ENCODE peak calls at places on chromosomes 7 and 10, in ten cellular contexts. T is Kasumi-1; K is astrocyte of the spinal cord; A is stimulated activated CD4-positive, alpha-beta T cell treated with anti-CD3 and anti-CD28 coated beads, Interleukin-1b, Interleukin-23, amount 100 ng/mL, for 4 hours; F is Caki2; E is ELR; Y is activated T-helper 1 cell treated with anti-CD3 and anti-CD28 coated beads, Interleukin-12 subunit alpha, Interleukin-12 subunit beta, Interleukin-2, Interleukin-4 antibody, amounts not matched to agents 30 ng/mL and 10 ng/mL and 1 ng/mL, durations not matched to agents 14 hours and 24 hours and 36 hours; L is AG09309; S is HepG2; I is neural progenitor cell. Q is an unnamed sample.

GRCh38 chr7:86534641-86535040 is 109.1 kb upstream of the GRM3 start:
- DNase-seq in T (no peak), K (no peak), A (no peak), F (no peak), E (no peak), Y (no peak), L (no peak), S (no peak), I (no peak), Q (peak)

GRCh38 chr10:91271886-91272285 is 51.4 kb downstream of the PCGF5 start:
- DNase-seq in T (no peak), K (peak), A (no peak), F (no peak), E (no peak), Y (no peak), L (peak), S (no peak), I (no peak), Q (no peak)

GRCh38 chr10:11150255-11150731 is 132.6 kb downstream of the CELF2 start:
- DNase-seq in T (no peak), K (no peak), A (no peak), F (no peak), E (no peak), Y (peak), L (no peak), S (no peak), I (no peak), Q (no peak)

GRCh38 chr10:119454231-119454804 is 88.2 kb downstream of the RGS10 start:
- DNase-seq in T (no peak), K (no peak), A (no peak), F (no peak), E (no peak), Y (no peak), L (no peak), S (no peak), I (no peak), Q (no peak)

GRCh38 chr7:120792091-120792860 is 65.7 kb downstream of the TSPAN12 start:
- DNase-seq in T (peak), K (peak), A (peak), F (peak), E (peak), Y (peak), L (peak), S (peak), I (peak), Q (peak)

GRCh38 chr7:73577627-73578341 is 595 bp downstream of the TBL2 start:
- DNase-seq in T (no peak), K (peak), A (no peak), F (peak), E (peak), Y (no peak), L (no peak), S (peak), I (no peak), Q (no peak)

GRCh38 chr7:56291-56913 is 136.0 kb upstream of the FAM20C start:
- DNase-seq in T (no peak), K (no peak), A (no peak), F (no peak), E (no peak), Y (no peak), L (no peak), S (no peak), I (no peak), Q (peak)

GRCh38 chr10:77626266-77626935 is 11.2 kb downstream of the KCNMA1 start:
- DNase-seq in T (no peak), K (peak), A (no peak), F (no peak), E (no peak), Y (no peak), L (no peak), S (no peak), I (no peak), Q (no peak)

GRCh38 chr10:121324678-121325213 is 273.5 kb downstream of the FGFR2 start:
- DNase-seq in T (no peak), K (no peak), A (no peak), F (peak), E (no peak), Y (no peak), L (no peak), S (peak), I (no peak), Q (no peak)

Q was measured in aorta.